ENCODE peak calls at places on chromosome 1, in nine cellular contexts. Y is HFFc6; C is stimulated activated CD4-positive, alpha-beta T cell treated with anti-CD3 and anti-CD28 coated beads, Interleukin-4, amount 100 ng/mL, for 48 hours; O is COR-L47; H is NK-92 treated with Interleukin-12 subunit alpha and Interleukin-12 subunit beta, amount 100 ng/mL, for 24 hours; N is A549; D is K562; V is G401; X is GM06990. F is an unnamed sample.

GRCh38 chr1:26553942-26554682 is 24.6 kb downstream of the RPS6KA1 start:
- DNase-seq in D (no peak), C (no peak), V (no peak), H (no peak), O (no peak), Y (no peak), X (no peak), N (no peak), F (no peak)

GRCh38 chr1:26790551-26790953 is 2.8 kb downstream of the PIGV start:
- DNase-seq in V (no peak), Y (no peak), O (no peak), C (no peak), H (no peak), N (no peak), D (no peak), X (no peak), F (no peak)

GRCh38 chr1:228278432-228278941 is 70.6 kb downstream of the OBSCN start:
- DNase-seq in D (no peak), O (no peak), C (no peak), X (no peak), V (no peak), Y (no peak), N (no peak), H (no peak), F (no peak)

GRCh38 chr1:115670476-115671175 is 28.9 kb downstream of the VANGL1 start:
- DNase-seq in D (no peak), X (no peak), H (no peak), N (no peak), V (no peak), Y (no peak), O (peak), C (no peak), F (peak)

GRCh38 chr1:90706437-90707362 is 10.4 kb downstream of the BARHL2 start:
- DNase-seq in C (no peak), N (no peak), O (no peak), D (no peak), H (no peak), V (peak), X (no peak), Y (no peak), F (no peak)

GRCh38 chr1:225944951-225945350 is 3.9 kb upstream of the LEFTY2 start:
- DNase-seq in N (no peak), O (no peak), V (no peak), H (no peak), C (no peak), D (peak), Y (no peak), X (peak), F (no peak)

GRCh38 chr1:42793824-42794223 is 9.0 kb downstream of the TMEM269 start:
- DNase-seq in D (no peak), V (no peak), H (no peak), N (no peak), X (no peak), Y (no peak), O (no peak), C (no peak), F (no peak)

GRCh38 chr1:42816600-42817439 is at the start of the genes ERMAP and SVBP:
- DNase-seq in O (peak), H (peak), C (peak), N (peak), Y (peak), D (peak), V (peak), X (peak), F (peak)

GRCh38 chr1:200373811-200374231 is 36.0 kb downstream of the ZNF281 start:
- DNase-seq in Y (no peak), H (no peak), V (no peak), D (no peak), N (no peak), O (no peak), X (no peak), C (no peak), F (no peak)

F was measured in Jurkat, Clone E6-1.